ENCODE peak calls at places on chromosomes 2 and 18, in seven cellular contexts. C is upper lobe of left lung, Z is Calu3, D is endothelial cell, S is HFFc6, F is A549, K is BJ. G is an unnamed sample.

GRCh38 chr2:195331124-195331523 is 325.9 kb upstream of the SLC39A10 start:
- DNase-seq in K (no peak), Z (no peak), F (no peak), S (no peak), C (no peak), D (no peak), G (no peak)

GRCh38 chr18:48292787-48293409 is 116.3 kb downstream of the ZBTB7C start:
- DNase-seq in D (no peak), F (no peak), C (no peak), S (no peak), K (no peak), Z (no peak), G (no peak)

GRCh38 chr2:216674376-216674775 is 21.0 kb downstream of the IGFBP5 start:
- DNase-seq in Z (no peak), S (no peak), F (no peak), K (no peak), C (no peak), D (no peak), G (no peak)

GRCh38 chr2:172021074-172021931 is 21.6 kb downstream of the METAP1D start:
- DNase-seq in K (no peak), D (no peak), Z (peak; percentile 46), F (peak; percentile 30), S (no peak), C (no peak), G (no peak)

GRCh38 chr18:67875936-67876335 is 359.4 kb upstream of the DSEL start:
- DNase-seq in D (no peak), S (no peak), K (no peak), F (no peak), Z (no peak), C (no peak), G (no peak)

GRCh38 chr18:61635901-61636528 is 256.8 kb downstream of the RNF152 start:
- DNase-seq in S (peak; percentile 41), F (peak; percentile 16), D (peak; percentile 55), K (peak; percentile 4), Z (peak; percentile 68), C (no peak), G (peak; percentile 11)

GRCh38 chr2:206688992-206689391 is 29.2 kb downstream of the DYTN start:
- DNase-seq in Z (no peak), K (no peak), D (no peak), F (no peak), S (no peak), C (no peak), G (no peak)

GRCh38 chr18:54338230-54338629 is 19.4 kb downstream of the STARD6 start:
- DNase-seq in F (no peak), S (no peak), D (no peak), C (no peak), Z (no peak), K (no peak), G (no peak)

GRCh38 chr2:120436460-120436739 is 90.5 kb downstream of the INHBB start:
- DNase-seq in C (peak; percentile 24), S (no peak), K (peak; percentile 8), D (no peak), Z (no peak), F (no peak), G (no peak)

GRCh38 chr2:210756821-210757220 is 200.4 kb downstream of the CPS1 start:
- DNase-seq in Z (no peak), K (no peak), D (no peak), F (no peak), C (no peak), S (no peak), G (no peak)

GRCh38 chr2:47784349-47784851 is 1.5 kb downstream of the MSH6 start:
- DNase-seq in D (peak; percentile 26), F (no peak), C (peak; percentile 36), Z (no peak), S (no peak), K (no peak), G (no peak)

GRCh38 chr2:240559271-240559670 is 886 bp upstream of the DUSP28 start:
- DNase-seq in D (no peak), K (no peak), C (no peak), S (no peak), Z (no peak), F (no peak), G (no peak)

GRCh38 chr2:129885735-129886134 is 93.7 kb upstream of the RAB6C start:
- DNase-seq in D (no peak), K (no peak), S (no peak), Z (no peak), C (no peak), F (no peak), G (no peak)
- TF ChIP-seq CTCF in D (no peak), K (no peak), S (no peak), Z (no peak), C (no peak), F (no peak), G (no peak)

GRCh38 chr2:201074996-201075395 is 3.2 kb downstream of the NDUFB3 start:
- DNase-seq in C (no peak), S (no peak), K (no peak), D (no peak), F (no peak), Z (no peak), G (no peak)

GRCh38 chr2:201072201-201072530 is 365 bp downstream of the NDUFB3 start:
- DNase-seq in S (no peak), K (no peak), D (no peak), F (no peak), C (no peak), Z (no peak), G (no peak)

GRCh38 chr2:201070966-201071304 is 536 bp downstream of the HYCC2 start:
- DNase-seq in K (no peak), C (no peak), D (no peak), F (peak; percentile 13), S (no peak), Z (peak; percentile 3), G (no peak)

GRCh38 chr2:201073071-201073470 is 1.3 kb downstream of the NDUFB3 start:
- DNase-seq in S (no peak), C (no peak), F (no peak), D (no peak), K (no peak), Z (no peak), G (no peak)

GRCh38 chr2:201071305-201072200 is at the start of the genes HYCC2 and NDUFB3:
- DNase-seq in S (peak; percentile 92), C (peak; percentile 92), F (peak; percentile 97), K (peak; percentile 58), D (peak; percentile 89), Z (peak; percentile 93), G (peak; percentile 84)
- TF ChIP-seq CTCF in S (peak; percentile 55), C (peak; percentile 56), F (peak; percentile 11), K (peak; percentile 46), D (no peak), Z (peak; percentile 18), G (peak; percentile 41)

DNA sequence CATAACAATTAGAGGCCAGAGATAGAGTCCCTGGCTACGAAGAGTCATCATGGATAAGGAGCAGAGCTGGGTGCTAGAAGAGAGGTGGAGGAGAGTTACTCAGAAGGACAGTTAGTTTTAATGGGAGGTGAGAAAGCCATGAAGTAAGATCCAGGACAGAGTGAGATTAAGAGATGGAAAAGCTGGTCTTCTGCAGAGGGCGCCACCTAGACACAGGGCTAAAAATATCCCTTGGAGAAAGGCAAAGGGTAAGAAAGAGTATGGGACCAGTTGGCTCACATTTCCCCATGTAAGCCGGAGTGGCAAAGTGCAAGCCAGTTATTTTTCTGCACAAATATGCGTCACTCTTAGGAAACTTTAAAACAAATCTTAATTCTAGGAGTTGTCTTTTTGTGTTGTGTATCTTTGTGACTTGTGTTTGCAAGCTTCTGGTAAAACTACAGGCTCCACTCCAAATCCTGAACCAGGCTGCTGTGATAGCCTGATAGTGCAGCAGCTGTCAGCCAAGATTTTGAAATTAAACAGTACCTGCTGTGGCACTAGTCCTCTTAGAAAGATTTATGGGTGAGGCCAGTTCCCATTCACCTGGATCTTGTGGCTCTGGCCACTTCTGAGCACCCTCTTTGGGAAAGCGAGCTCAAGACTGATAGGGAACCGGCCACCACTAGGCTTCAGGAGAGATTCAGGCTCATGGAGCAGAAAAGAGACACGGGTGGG is 204.2 kb downstream of the TPGS2 start:
- DNase-seq in K (no peak), Z (no peak), C (no peak), S (no peak), F (no peak), D (no peak), G (no peak)
- TF ChIP-seq CTCF in K (peak; percentile 3), Z (no peak), C (no peak), S (peak; percentile 40), F (no peak), D (no peak), G (no peak)

DNA sequence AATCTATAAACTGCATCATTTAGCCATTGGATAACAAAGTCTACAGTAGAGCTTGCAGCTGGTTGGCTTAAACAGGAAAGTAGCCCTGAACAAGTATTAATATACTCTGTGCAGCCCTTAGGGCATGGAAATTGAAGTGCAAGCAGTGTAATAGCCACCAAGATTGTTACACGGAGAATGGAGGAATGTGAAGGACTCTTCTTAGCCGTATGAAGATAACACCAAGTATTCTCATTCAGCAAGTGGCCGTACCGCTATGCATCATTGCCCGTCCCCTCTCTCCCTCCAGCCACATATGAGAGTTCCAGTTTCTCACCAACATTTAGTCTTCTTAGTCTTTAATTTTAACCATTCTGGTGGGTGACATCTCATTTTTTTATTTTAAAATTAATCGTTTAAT is 40.5 kb downstream of the ANKRD12 start:
- DNase-seq in Z (no peak), C (no peak), D (no peak), S (no peak), K (no peak), F (no peak), G (no peak)
- TF ChIP-seq CTCF in Z (no peak), C (no peak), D (no peak), S (no peak), K (no peak), F (no peak), G (no peak)

GRCh38 chr2:124024491-124025348 is at the start of gene CNTNAP5:
- DNase-seq in C (peak; percentile 89), D (peak; percentile 89), Z (no peak), S (no peak), K (no peak), F (no peak), G (no peak)

DNA sequence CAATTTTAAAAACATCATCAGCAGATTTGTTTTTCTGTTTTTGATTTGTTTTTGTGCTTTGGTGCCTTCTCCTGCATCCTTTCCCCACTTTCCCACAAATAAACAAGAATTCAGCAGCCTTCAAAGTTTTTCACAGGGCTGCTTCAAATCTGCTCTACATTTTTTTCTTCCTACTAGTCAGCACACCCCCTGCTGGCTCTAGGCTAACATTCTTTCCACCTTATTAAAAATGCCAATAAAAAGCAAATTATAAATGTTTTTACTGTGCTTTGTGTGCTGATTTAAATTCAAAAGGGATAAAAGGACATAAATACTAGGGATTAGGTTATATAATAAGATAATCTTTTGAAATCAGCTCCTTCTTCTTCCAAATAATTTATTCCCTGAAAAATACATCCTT is 6.2 kb upstream of the CNTNAP5 start:
- DNase-seq in S (no peak), D (peak; percentile 14), K (no peak), F (no peak), Z (no peak), C (no peak), G (no peak)
- TF ChIP-seq CTCF in S (no peak), D (peak; percentile 49), K (no peak), F (no peak), Z (no peak), C (no peak), G (no peak)

DNA sequence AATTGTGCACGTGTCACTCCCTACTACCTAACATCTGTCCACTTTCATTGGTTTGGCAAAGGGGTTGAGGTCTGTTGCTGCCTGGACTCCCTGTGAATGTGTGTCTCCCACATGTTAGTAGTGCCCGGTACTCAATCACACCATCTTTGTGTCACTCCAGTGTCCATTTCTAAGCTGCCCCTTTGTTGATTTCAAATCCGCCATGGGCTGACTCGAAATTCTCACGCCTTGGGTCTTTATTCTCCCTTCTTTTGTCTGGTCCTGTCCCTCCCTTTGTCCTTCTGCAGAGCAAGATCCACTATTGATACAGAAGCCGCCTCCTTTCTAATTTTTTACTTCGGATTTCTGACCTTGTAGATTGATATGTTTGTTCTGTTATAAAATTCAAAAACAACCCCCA is 7.6 kb downstream of the DPYSL5 start:
- DNase-seq in F (no peak), K (no peak), Z (no peak), S (no peak), D (no peak), C (no peak), G (no peak)
- TF ChIP-seq CTCF in F (no peak), K (no peak), Z (no peak), S (no peak), D (no peak), C (no peak), G (no peak)